ENCODE peak calls at places on chromosomes 5 and 9, in six cellular contexts. T is left ventricle myocardium inferior, J is kidney glomerular epithelial cell, B is iris pigment epithelial cell, S is osteocyte, H is lung. P is an unnamed sample.

GRCh38 chr5:127820910-127821553 is 117.8 kb downstream of the CCDC192 start:
- DNase-seq in T (no peak), J (peak), B (peak), S (no peak), H (no peak), P (no peak)

GRCh38 chr5:3234566-3234965 is 361.1 kb upstream of the IRX1 start:
- DNase-seq in T (no peak), J (no peak), B (no peak), S (no peak), H (no peak), P (no peak)

GRCh38 chr5:90293931-90294330 is 115.6 kb downstream of the CETN3 start:
- DNase-seq in T (no peak), J (peak), B (peak), S (no peak), H (no peak), P (no peak)

GRCh38 chr9:89435315-89435823 is 62.5 kb downstream of the SEMA4D start:
- DNase-seq in T (no peak), J (no peak), B (no peak), S (no peak), H (peak), P (peak)

GRCh38 chr9:121556580-121556979 is 56.9 kb upstream of the GGTA1 start:
- DNase-seq in T (no peak), J (peak), B (peak), S (no peak), H (peak), P (peak)

GRCh38 chr5:132049093-132049492 is 11.4 kb upstream of the IL3 start:
- DNase-seq in T (no peak), J (no peak), B (no peak), S (no peak), H (no peak), P (no peak)

GRCh38 chr5:84564311-84564710 is 179.6 kb upstream of the EDIL3 start:
- DNase-seq in T (no peak), J (no peak), B (peak), S (no peak), H (no peak), P (no peak)

GRCh38 chr5:919356-920000 is 26.8 kb downstream of the TRIP13 start:
- DNase-seq in T (no peak), J (no peak), B (peak), S (no peak), H (no peak), P (no peak)

GRCh38 chr9:84315278-84315877 is 25.2 kb downstream of the SLC28A3 start:
- DNase-seq in T (peak), J (peak), B (peak), S (no peak), H (peak), P (peak)

GRCh38 chr9:124659099-124659659 is 111.9 kb downstream of the NR6A1 start:
- DNase-seq in T (peak), J (peak), B (peak), S (peak), H (peak), P (peak)

GRCh38 chr5:151153300-151153699 is 4.3 kb downstream of the ANXA6 start:
- DNase-seq in T (no peak), J (no peak), B (no peak), S (no peak), H (no peak), P (no peak)

GRCh38 chr9:130815242-130815808 is 19.7 kb upstream of the ABL1 start:
- DNase-seq in T (no peak), J (no peak), B (no peak), S (no peak), H (no peak), P (peak)

GRCh38 chr9:20760246-20760901 is 76.3 kb downstream of the FOCAD start:
- DNase-seq in T (no peak), J (no peak), B (no peak), S (no peak), H (no peak), P (no peak)

GRCh38 chr5:67549263-67549551 is 352.6 kb upstream of the CD180 start:
- DNase-seq in T (no peak), J (no peak), B (no peak), S (no peak), H (no peak), P (no peak)

GRCh38 chr9:17349816-17350215 is 215.0 kb downstream of the CNTLN start:
- DNase-seq in T (no peak), J (no peak), B (peak), S (no peak), H (no peak), P (no peak)

GRCh38 chr9:94990897-94991561 is 264.5 kb downstream of the AOPEP start:
- DNase-seq in T (no peak), J (no peak), B (no peak), S (no peak), H (no peak), P (no peak)

GRCh38 chr9:36164989-36165388 is 4.2 kb upstream of the CCIN start:
- DNase-seq in T (no peak), J (no peak), B (no peak), S (no peak), H (no peak), P (no peak)